ENCODE peak calls at places on chromosomes 7 and 10, in seven cellular contexts. Y is colonic mucosa, J is H9, R is HCT116, D is SK-N-SH, P is astrocyte, T is endothelial cell of umbilical vein. O is an unnamed sample. For H3K9me3, the result is how much of the 10 kb centered on the place peaks cover.

GRCh38 chr7:116583653-116584052 is 58.8 kb downstream of the CAV1 start:
- DNase-seq in J (no peak), T (no peak), P (no peak), Y (no peak), D (no peak), R (no peak), O (no peak)

GRCh38 chr10:37865264-37865663 is 7.9 kb upstream of the ZNF248 start:
- DNase-seq in R (no peak), J (no peak), P (no peak), D (no peak), Y (no peak), T (no peak), O (no peak)

GRCh38 chr7:77782383-77782782 is 15.9 kb downstream of the TMEM60 start:
- DNase-seq in J (no peak), Y (no peak), R (no peak), T (no peak), D (no peak), P (no peak), O (no peak)

GRCh38 chr10:86336341-86336740 is 30.3 kb downstream of the GRID1 start:
- DNase-seq in J (no peak), T (no peak), P (no peak), Y (no peak), R (no peak), D (no peak), O (no peak)

GRCh38 chr7:41029072-41029492 is 673.8 kb downstream of the INHBA start:
- DNase-seq in J (no peak), T (no peak), Y (no peak), P (peak), R (peak), D (no peak), O (no peak)

GRCh38 chr7:44408596-44408995 is 81.9 kb downstream of the NUDCD3 start:
- DNase-seq in P (no peak), D (no peak), T (no peak), Y (no peak), J (peak), R (no peak), O (peak)

GRCh38 chr10:21517134-21517982 is 8.1 kb downstream of the SKIDA1 start:
- DNase-seq in D (peak), J (peak), R (no peak), Y (no peak), P (peak), T (peak), O (peak)

GRCh38 chr7:8724080-8724718 is 290.8 kb downstream of the NXPH1 start:
- DNase-seq in T (no peak), R (no peak), D (peak), Y (peak), P (no peak), J (peak), O (peak)

GRCh38 chr10:99339077-99339476 is 9.9 kb downstream of the CNNM1 start:
- DNase-seq in D (no peak), J (no peak), T (no peak), Y (no peak), R (no peak), P (peak), O (no peak)

GRCh38 chr10:80461208-80462183 is 7.4 kb downstream of the TSPAN14 start:
- DNase-seq in J (no peak), Y (peak), D (no peak), T (no peak), P (no peak), R (no peak), O (no peak)
- H3K9ac ChIP-seq in J (no peak), Y (peak), D (no peak), T (no peak), P (peak), R (peak), O (no peak)

DNA sequence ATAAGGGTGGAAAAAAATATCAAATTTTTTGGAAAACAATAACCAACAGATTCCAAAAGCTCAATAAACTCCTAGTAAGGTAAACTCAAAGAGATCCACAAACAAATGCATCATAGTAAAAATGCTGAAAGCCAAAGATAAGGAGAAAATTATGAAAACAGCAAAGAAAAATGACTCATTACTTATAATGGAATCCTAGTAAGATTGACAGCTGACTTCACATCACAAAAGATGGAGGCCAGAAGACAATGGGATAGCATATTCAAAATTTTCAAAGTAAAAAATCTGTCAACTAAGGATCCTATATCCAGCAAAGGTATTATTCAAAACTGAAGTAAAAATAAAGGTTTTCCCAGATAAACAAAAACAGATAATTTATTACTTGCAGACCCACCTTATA is 183.4 kb upstream of the VIPR2 start:
- DNase-seq in T (no peak), J (no peak), R (peak), D (no peak), Y (no peak), P (no peak), O (no peak)
- H3K9me3 ChIP-seq in T (under half), J (under half), R (under half), D (under half), Y (under half), P (under half), O (half or more)

DNA sequence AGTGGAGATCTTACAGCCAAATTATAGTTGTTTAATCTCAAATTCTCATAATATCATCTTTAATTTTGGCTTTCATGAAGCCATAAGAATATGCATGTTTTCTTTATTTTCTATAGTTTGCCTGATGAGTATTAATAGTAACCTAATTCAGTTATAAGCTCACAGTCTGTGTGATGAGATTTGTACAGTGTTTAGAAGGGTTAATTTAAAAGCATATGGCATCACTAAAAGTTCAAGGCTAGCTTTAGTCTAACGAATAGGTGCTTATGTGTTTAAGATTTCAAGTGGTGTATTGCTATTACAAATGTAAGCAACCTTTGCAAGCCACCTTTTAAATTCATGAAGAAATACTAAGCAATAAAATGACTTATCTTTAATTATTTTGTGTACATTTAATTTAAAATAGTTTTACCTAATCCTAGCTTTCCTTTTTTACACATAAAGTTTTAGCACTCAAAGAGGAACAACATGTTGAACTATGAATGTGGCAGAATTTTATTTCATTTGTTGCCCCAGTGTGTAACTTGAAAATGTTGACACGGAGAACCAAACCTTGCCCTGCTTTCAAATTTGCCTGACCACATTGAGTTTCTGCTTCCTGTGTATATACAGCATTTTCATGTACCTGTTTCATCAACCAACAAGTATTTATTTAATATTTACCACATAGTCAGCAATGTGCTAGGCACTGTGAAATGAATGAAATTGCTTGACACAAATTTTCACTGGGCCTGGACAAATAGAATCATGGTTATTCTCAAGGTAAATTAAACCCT is 41.5 kb downstream of the TET1 start:
- DNase-seq in D (no peak), R (no peak), Y (no peak), J (no peak), T (no peak), P (no peak), O (no peak)
- H3K9ac ChIP-seq in D (peak), R (no peak), Y (no peak), J (no peak), T (no peak), P (peak), O (no peak)

GRCh38 chr7:16402940-16403339 is 18.4 kb downstream of the CRPPA start:
- DNase-seq in P (no peak), T (no peak), Y (no peak), J (no peak), D (no peak), R (no peak), O (no peak)

GRCh38 chr7:16399916-16400895 is 21.1 kb downstream of the CRPPA start:
- DNase-seq in D (no peak), J (no peak), R (no peak), Y (no peak), T (peak), P (peak), O (no peak)

GRCh38 chr7:16402084-16402483 is 19.3 kb downstream of the CRPPA start:
- DNase-seq in R (no peak), D (no peak), T (no peak), Y (no peak), P (no peak), J (no peak), O (no peak)

GRCh38 chr7:16399265-16399801 is 22.0 kb downstream of the CRPPA start:
- DNase-seq in T (peak), P (peak), D (no peak), J (no peak), R (no peak), Y (no peak), O (no peak)

DNA sequence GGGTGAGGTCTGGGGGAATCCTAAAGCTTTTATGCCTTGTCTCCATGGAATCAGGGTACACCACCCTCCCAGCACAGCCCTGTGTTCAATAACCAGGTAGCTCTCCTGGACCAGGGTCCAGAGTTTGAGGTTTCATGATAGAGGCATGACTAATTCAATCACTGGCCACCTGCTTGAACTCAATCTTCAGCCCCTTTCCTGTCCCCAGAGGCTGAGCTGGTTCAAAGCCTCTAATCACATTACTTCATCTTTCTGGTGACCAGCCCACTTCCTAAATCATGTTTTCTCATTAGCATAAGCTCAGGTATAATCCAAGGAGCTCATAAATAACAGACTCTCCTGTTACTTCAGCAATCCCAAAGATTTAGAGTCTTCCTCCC is 20.5 kb downstream of the CRPPA start:
- DNase-seq in D (no peak), Y (no peak), T (no peak), R (no peak), J (no peak), P (no peak), O (no peak)
- H3K9me3 ChIP-seq in D (under half), Y (under half), T (under half), R (under half), J (under half), P (under half), O (half or more)

DNA sequence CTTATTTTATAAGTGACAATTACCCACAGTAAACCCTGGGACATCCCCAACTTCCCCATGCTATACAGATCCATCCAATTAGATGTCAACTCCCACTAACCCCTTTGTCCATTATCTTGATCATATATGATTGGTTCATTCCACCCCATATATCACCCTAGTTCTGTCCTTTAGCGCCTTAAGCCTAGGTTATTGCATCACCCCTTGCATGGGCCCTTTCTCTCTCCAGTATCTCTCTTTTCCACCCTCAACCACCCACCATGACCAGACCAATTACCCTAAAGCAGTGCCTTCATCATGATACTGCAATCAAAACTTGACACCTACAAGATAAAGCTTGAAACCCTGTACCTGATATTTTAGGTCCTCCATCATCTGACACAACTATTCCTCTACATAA is 37.9 kb upstream of the GATAD1 start:
- DNase-seq in Y (no peak), J (no peak), D (no peak), T (no peak), P (no peak), R (no peak), O (no peak)
- H3K9ac ChIP-seq in Y (no peak), J (no peak), D (no peak), T (no peak), P (no peak), R (no peak), O (no peak)

GRCh38 chr7:158209435-158209834 is 378.2 kb downstream of the PTPRN2 start:
- DNase-seq in T (no peak), P (no peak), R (no peak), D (no peak), Y (no peak), J (no peak), O (no peak)
- H3K9me3 ChIP-seq in T (under half), P (under half), R (under half), D (under half), Y (under half), J (under half), O (half or more)